ENCODE peak calls at places on chromosomes 4 and X, in seven cellular contexts. C is Panc1, S is testis, W is breast epithelium, B is Peyer's patch, I is cardiac muscle cell, Z is neural progenitor cell. O is an unnamed sample.

GRCh38 chrX:130285069-130285620 is 16.4 kb upstream of the ZNF280C start:
- DNase-seq in C (no peak), S (no peak), W (no peak), B (no peak), I (no peak), Z (no peak), O (no peak)

GRCh38 chrX:14819766-14820165 is 53.1 kb downstream of the FANCB start:
- DNase-seq in C (no peak), S (no peak), W (no peak), B (no peak), I (no peak), Z (no peak), O (no peak)

GRCh38 chr4:77308843-77309242 is 151.8 kb downstream of the CCNG2 start:
- DNase-seq in C (no peak), S (no peak), W (no peak), B (no peak), I (peak; percentile 54), Z (peak; percentile 54), O (no peak)

GRCh38 chrX:67353651-67354370 is 190.0 kb upstream of the AR start:
- DNase-seq in C (no peak), S (no peak), W (no peak), B (no peak), I (no peak), Z (no peak), O (no peak)

GRCh38 chrX:119211649-119212014 is 24.5 kb upstream of the PGRMC1 start:
- DNase-seq in C (no peak), S (no peak), W (no peak), B (no peak), I (no peak), Z (no peak), O (no peak)

GRCh38 chr4:140754918-140755810 is 1.0 kb downstream of the TBC1D9 start:
- DNase-seq in C (no peak), S (no peak), W (no peak), B (no peak), I (no peak), Z (no peak), O (no peak)

GRCh38 chrX:150408007-150408406 is 44.9 kb downstream of the MAMLD1 start:
- DNase-seq in C (no peak), S (no peak), W (no peak), B (no peak), I (no peak), Z (no peak), O (no peak)

GRCh38 chr4:79979785-79980437 is 93.1 kb downstream of the ANTXR2 start:
- DNase-seq in C (no peak), S (no peak), W (no peak), B (no peak), I (no peak), Z (no peak), O (no peak)

GRCh38 chr4:28772066-28772465 is 1911.4 kb downstream of the STIM2 start:
- DNase-seq in C (no peak), S (no peak), W (no peak), B (no peak), I (peak; percentile 44), Z (no peak), O (no peak)

GRCh38 chr4:184101711-184102110 is 116.0 kb downstream of the ENPP6 start:
- DNase-seq in C (no peak), S (no peak), W (no peak), B (no peak), I (no peak), Z (no peak), O (no peak)

GRCh38 chr4:184099541-184099966 is 118.1 kb downstream of the ENPP6 start:
- DNase-seq in C (no peak), S (no peak), W (no peak), B (no peak), I (no peak), Z (no peak), O (no peak)

GRCh38 chr4:184099033-184099432 is 118.6 kb downstream of the ENPP6 start:
- DNase-seq in C (no peak), S (no peak), W (no peak), B (no peak), I (no peak), Z (no peak), O (no peak)

GRCh38 chr4:184102488-184102887 is 115.2 kb downstream of the ENPP6 start:
- DNase-seq in C (no peak), S (no peak), W (no peak), B (no peak), I (no peak), Z (no peak), O (no peak)

GRCh38 chr4:184100297-184100885 is 117.3 kb downstream of the ENPP6 start:
- DNase-seq in C (no peak), S (peak; percentile 54), W (no peak), B (peak; percentile 59), I (peak; percentile 38), Z (peak; percentile 67), O (peak; percentile 80)
- TF ChIP-seq CTCF in C (peak; percentile 90), S (peak; percentile 22), W (no peak), B (peak; percentile 42), I (peak; percentile 73), Z (peak; percentile 70), O (peak; percentile 90)

GRCh38 chrX:48471504-48471903 is 1.4 kb upstream of the SLC38A5 start:
- DNase-seq in C (no peak), S (no peak), W (no peak), B (no peak), I (no peak), Z (no peak), O (no peak)
- H3K4me3 ChIP-seq in C (no peak overlapping the region), S (no peak overlapping the region), W (no peak overlapping the region), B (no peak overlapping the region), I (no peak overlapping the region), Z (no peak overlapping the region), O (no peak overlapping the region)

GRCh38 chrX:40148189-40148438 is 50.4 kb upstream of the BCOR start:
- DNase-seq in C (no peak), S (no peak), W (no peak), B (no peak), I (no peak), Z (no peak), O (no peak)

GRCh38 chrX:40147399-40148188 is 49.8 kb upstream of the BCOR start:
- DNase-seq in C (no peak), S (peak; percentile 71), W (no peak), B (no peak), I (no peak), Z (peak; percentile 59), O (no peak)

GRCh38 chrX:40149286-40150175 is 51.8 kb upstream of the BCOR start:
- DNase-seq in C (no peak), S (no peak), W (no peak), B (no peak), I (no peak), Z (peak; percentile 16), O (no peak)

GRCh38 chrX:40150503-40150902 is 52.7 kb upstream of the BCOR start:
- DNase-seq in C (no peak), S (no peak), W (no peak), B (no peak), I (no peak), Z (peak; percentile 16), O (no peak)

DNA sequence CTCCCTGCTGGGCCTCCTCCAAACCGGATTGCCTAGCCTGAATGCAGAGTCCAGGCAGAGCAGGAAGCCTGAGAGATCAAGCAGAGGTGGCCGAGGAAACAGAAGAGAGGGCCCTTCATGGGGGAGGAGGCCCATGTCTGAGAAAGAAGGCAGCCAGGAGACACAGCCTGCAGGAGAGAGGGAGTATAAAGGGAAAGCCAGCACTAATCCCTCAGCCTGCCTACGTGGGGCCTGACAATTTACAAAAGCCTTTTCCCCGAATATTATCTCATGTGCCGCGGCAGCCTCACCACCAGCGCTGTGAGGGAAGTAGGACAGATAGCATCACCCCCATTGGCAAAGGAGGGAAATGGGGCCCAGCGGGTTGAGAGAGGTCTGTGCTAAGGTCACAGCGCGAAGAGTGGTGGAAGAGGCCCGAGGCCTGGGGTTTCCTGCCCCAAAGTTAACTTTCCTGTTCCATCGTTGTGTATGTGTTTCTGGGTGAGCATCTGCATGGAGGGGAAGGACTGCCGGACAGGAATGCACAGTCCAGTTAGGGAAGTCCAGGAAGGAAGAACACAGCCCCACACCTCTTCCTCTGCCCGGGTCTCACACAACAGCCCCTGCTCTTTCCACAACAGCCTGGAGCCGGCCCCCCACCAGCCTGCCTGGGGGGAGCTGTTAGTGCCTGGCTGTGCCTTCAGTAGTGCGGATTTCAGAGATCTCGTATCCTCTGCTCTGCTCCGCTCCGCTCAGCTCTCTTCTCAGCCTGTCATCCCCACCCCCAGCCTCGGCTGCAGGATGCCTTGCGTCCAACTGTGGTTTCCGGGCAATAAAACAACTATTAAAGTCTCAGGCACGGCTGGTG is 50.9 kb upstream of the BCOR start:
- DNase-seq in C (no peak), S (no peak), W (no peak), B (no peak), I (peak; percentile 41), Z (peak; percentile 62), O (no peak)
- H3K27me3 ChIP-seq in C (no peaks in the 10 kb centered on the region), S (no peaks in the 10 kb centered on the region), W (peaks cover 98% of the 10 kb centered on the region), B (no peaks in the 10 kb centered on the region), I (peaks cover 44% of the 10 kb centered on the region), Z (peaks cover 100% of the 10 kb centered on the region), O (no peaks in the 10 kb centered on the region)

GRCh38 chr4:135718019-135718418 is 1516.4 kb upstream of the PABPC4L start:
- DNase-seq in C (no peak), S (no peak), W (no peak), B (no peak), I (no peak), Z (no peak), O (no peak)
- TF ChIP-seq CTCF in C (no peak), S (no peak), W (no peak), B (no peak), I (no peak), Z (peak; percentile 28), O (no peak)

DNA sequence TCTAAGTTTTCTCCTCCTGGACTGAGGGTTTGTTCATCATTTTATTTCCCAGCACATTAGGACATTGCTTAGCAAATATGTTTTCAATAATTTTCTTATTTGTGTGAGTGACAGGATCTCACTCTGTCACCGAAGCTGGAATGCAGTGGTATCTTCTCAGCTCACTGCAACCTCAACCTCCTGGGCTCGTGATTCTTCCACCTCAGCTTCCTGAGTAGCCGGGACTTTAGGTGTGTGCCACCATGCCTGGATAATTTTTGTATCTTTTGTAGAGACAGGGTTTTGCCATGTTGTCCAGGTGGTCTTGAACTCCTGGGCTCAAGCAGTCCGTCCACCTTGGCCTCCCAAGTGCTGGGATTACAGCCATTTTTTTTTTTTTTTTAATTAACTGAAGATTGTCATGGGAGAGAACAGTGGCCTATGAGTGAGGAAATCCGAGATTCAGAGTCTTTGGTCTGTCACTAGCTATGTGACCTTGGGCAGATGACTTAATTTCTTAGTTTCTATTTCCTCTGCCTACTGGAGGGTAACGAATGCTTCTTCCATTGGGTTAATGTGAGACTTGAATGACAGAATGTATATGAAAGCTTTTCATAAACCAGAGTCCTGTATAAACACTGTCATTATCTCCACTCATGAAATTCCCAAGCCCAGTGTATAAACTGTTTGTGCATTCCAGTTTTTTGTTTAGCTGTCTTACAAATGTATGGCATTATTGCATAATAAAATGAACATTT is 23.9 kb downstream of the MOB1B start:
- DNase-seq in C (no peak), S (no peak), W (no peak), B (no peak), I (no peak), Z (no peak), O (no peak)
- H3K4me3 ChIP-seq in C (no peak overlapping the region), S (no peak overlapping the region), W (no peak overlapping the region), B (no peak overlapping the region), I (no peak overlapping the region), Z (no peak overlapping the region), O (no peak overlapping the region)

GRCh38 chr4:5222951-5223350 is 171.7 kb downstream of the STK32B start:
- DNase-seq in C (no peak), S (no peak), W (no peak), B (no peak), I (no peak), Z (no peak), O (no peak)
- H3K27me3 ChIP-seq in C (no peaks in the 10 kb centered on the region), S (no peaks in the 10 kb centered on the region), W (no peaks in the 10 kb centered on the region), B (no peaks in the 10 kb centered on the region), I (no peaks in the 10 kb centered on the region), Z (no peaks in the 10 kb centered on the region), O (no peaks in the 10 kb centered on the region)